ENCODE peak calls at places on chromosomes 11 and 22, in seven cellular contexts. F, H, P, D, S, Z and O are unnamed samples.

GRCh38 chr11:104897891-104898684 is at the start of gene CASP12:
- DNase-seq in F (no peak), H (no peak), P (no peak), D (no peak), S (no peak), Z (no peak), O (no peak)

GRCh38 chr11:95429376-95429907 is 198.4 kb upstream of the SESN3 start:
- DNase-seq in F (no peak), H (no peak), P (no peak), D (no peak), S (no peak), Z (no peak), O (peak)

GRCh38 chr22:27740192-27740748 is 61.3 kb downstream of the MN1 start:
- DNase-seq in F (no peak), H (no peak), P (no peak), D (no peak), S (no peak), Z (no peak), O (no peak)

GRCh38 chr22:27597703-27598444 is 203.7 kb downstream of the MN1 start:
- DNase-seq in F (no peak), H (no peak), P (no peak), D (no peak), S (no peak), Z (no peak), O (no peak)

GRCh38 chr11:38543951-38544350 is 1945.9 kb upstream of the RAG2 start:
- DNase-seq in F (no peak), H (no peak), P (no peak), D (no peak), S (no peak), Z (no peak), O (no peak)

GRCh38 chr11:81707881-81708280 is 1025.8 kb downstream of the FAM181B start:
- DNase-seq in F (no peak), H (no peak), P (peak), D (no peak), S (no peak), Z (peak), O (no peak)

GRCh38 chr11:28461338-28461737 is 353.1 kb downstream of the METTL15 start:
- DNase-seq in F (peak), H (no peak), P (no peak), D (peak), S (no peak), Z (no peak), O (no peak)

GRCh38 chr22:37824674-37825641 is 1.8 kb downstream of the GALR3 start:
- DNase-seq in F (no peak), H (no peak), P (peak), D (no peak), S (no peak), Z (peak), O (no peak)

GRCh38 chr22:39214383-39215069 is 30.3 kb downstream of the PDGFB start:
- DNase-seq in F (peak), H (no peak), P (peak), D (no peak), S (no peak), Z (peak), O (no peak)

GRCh38 chr11:6387811-6388599 is 2.3 kb upstream of the SMPD1 start:
- DNase-seq in F (no peak), H (no peak), P (no peak), D (peak), S (no peak), Z (no peak), O (no peak)

GRCh38 chr11:38937709-38938108 is 2339.7 kb upstream of the RAG2 start:
- DNase-seq in F (no peak), H (no peak), P (no peak), D (no peak), S (no peak), Z (no peak), O (no peak)

GRCh38 chr11:96110302-96110701 is 186.4 kb upstream of the MTMR2 start:
- DNase-seq in F (no peak), H (no peak), P (no peak), D (no peak), S (no peak), Z (no peak), O (no peak)

GRCh38 chr22:24693359-24693758 is 81.2 kb downstream of the PIWIL3 start:
- DNase-seq in F (peak), H (no peak), P (no peak), D (no peak), S (no peak), Z (no peak), O (no peak)

GRCh38 chr11:762421-763072 is 14.7 kb downstream of the GATD1 start:
- DNase-seq in F (peak), H (no peak), P (no peak), D (peak), S (no peak), Z (no peak), O (peak)

GRCh38 chr11:107999759-108000455 is 8.8 kb upstream of the CUL5 start:
- DNase-seq in F (peak), H (no peak), P (peak), D (no peak), S (peak), Z (peak), O (no peak)

GRCh38 chr11:26951849-26952515 is 41.9 kb upstream of the FIBIN start:
- DNase-seq in F (no peak), H (no peak), P (no peak), D (no peak), S (no peak), Z (no peak), O (no peak)

GRCh38 chr11:115430345-115430744 is 73.9 kb downstream of the CADM1 start:
- DNase-seq in F (no peak), H (no peak), P (no peak), D (no peak), S (no peak), Z (no peak), O (no peak)

GRCh38 chr11:107624983-107625779 is 34.2 kb downstream of the ELMOD1 start:
- DNase-seq in F (no peak), H (no peak), P (no peak), D (no peak), S (no peak), Z (no peak), O (no peak)